ENCODE peak calls at places on chromosomes 12 and 14, in six cellular contexts. One of them, this sample, is unnamed. For H3K4me1, the result is how much of the 10 kb centered on the place peaks cover.

GRCh38 chr14:78933948-78934524 is 763.9 kb downstream of the NRXN3 start:
- DNase-seq in HepG2: peak
- DNase-seq in right atrium auricular region: no peak
- DNase-seq in A549: peak
- DNase-seq in small intestine: peak
- DNase-seq in left lung: no peak
- DNase-seq in this sample: peak

GRCh38 chr14:98953544-98954346 is 318.3 kb downstream of the BCL11B start:
- DNase-seq in HepG2: no peak
- DNase-seq in right atrium auricular region: peak
- DNase-seq in A549: peak
- DNase-seq in small intestine: no peak
- DNase-seq in left lung: peak
- DNase-seq in this sample: no peak

GRCh38 chr12:92396647-92397258 is 251.1 kb upstream of the BTG1 start:
- DNase-seq in HepG2: no peak
- DNase-seq in right atrium auricular region: no peak
- DNase-seq in A549: peak
- DNase-seq in small intestine: no peak
- DNase-seq in left lung: no peak
- DNase-seq in this sample: no peak

GRCh38 chr14:54818201-54819133 is 84.2 kb downstream of the GCH1 start:
- DNase-seq in HepG2: peak
- DNase-seq in right atrium auricular region: no peak
- DNase-seq in A549: no peak
- DNase-seq in small intestine: peak
- DNase-seq in left lung: no peak
- DNase-seq in this sample: no peak

GRCh38 chr12:60205500-60205899 is 609.7 kb downstream of the SLC16A7 start:
- DNase-seq in HepG2: no peak
- DNase-seq in right atrium auricular region: no peak
- DNase-seq in A549: peak
- DNase-seq in small intestine: no peak
- DNase-seq in left lung: no peak
- DNase-seq in this sample: no peak

GRCh38 chr14:104975481-104976197 is 2.5 kb downstream of the AHNAK2 start:
- DNase-seq in HepG2: no peak
- DNase-seq in right atrium auricular region: no peak
- DNase-seq in A549: peak
- DNase-seq in small intestine: no peak
- DNase-seq in left lung: no peak
- DNase-seq in this sample: no peak

GRCh38 chr14:33941727-33942126 is 9.1 kb downstream of the EGLN3 start:
- DNase-seq in HepG2: no peak
- DNase-seq in right atrium auricular region: no peak
- DNase-seq in A549: no peak
- DNase-seq in small intestine: no peak
- DNase-seq in left lung: no peak
- DNase-seq in this sample: no peak

GRCh38 chr14:89214221-89214965 is 202.6 kb downstream of the FOXN3 start:
- DNase-seq in HepG2: peak
- DNase-seq in right atrium auricular region: peak
- DNase-seq in A549: peak
- DNase-seq in small intestine: peak
- DNase-seq in left lung: peak
- DNase-seq in this sample: peak

GRCh38 chr14:90495357-90496276 is 98.8 kb downstream of the CALM1 start:
- DNase-seq in HepG2: peak
- DNase-seq in right atrium auricular region: no peak
- DNase-seq in A549: peak
- DNase-seq in small intestine: peak
- DNase-seq in left lung: no peak
- DNase-seq in this sample: no peak

GRCh38 chr12:27709932-27710591 is 570 bp upstream of the MRPS35 start:
- DNase-seq in HepG2: peak
- DNase-seq in right atrium auricular region: no peak
- DNase-seq in A549: peak
- DNase-seq in small intestine: peak
- DNase-seq in left lung: no peak
- DNase-seq in this sample: peak

GRCh38 chr12:111246477-111247011 is 122.4 kb downstream of the PHETA1 start:
- DNase-seq in HepG2: no peak
- DNase-seq in right atrium auricular region: no peak
- DNase-seq in A549: no peak
- DNase-seq in small intestine: no peak
- DNase-seq in left lung: no peak
- DNase-seq in this sample: no peak

GRCh38 chr12:103824290-103824689 is 16.7 kb downstream of the NT5DC3 start:
- DNase-seq in HepG2: no peak
- DNase-seq in right atrium auricular region: no peak
- DNase-seq in A549: no peak
- DNase-seq in small intestine: peak
- DNase-seq in left lung: no peak
- DNase-seq in this sample: no peak

GRCh38 chr12:110679201-110679600 is 9.7 kb downstream of the HVCN1 start:
- DNase-seq in HepG2: no peak
- DNase-seq in right atrium auricular region: no peak
- DNase-seq in A549: no peak
- DNase-seq in small intestine: no peak
- DNase-seq in left lung: no peak
- DNase-seq in this sample: no peak

GRCh38 chr14:72711936-72712335 is 182.0 kb downstream of the DPF3 start:
- DNase-seq in HepG2: no peak
- DNase-seq in right atrium auricular region: no peak
- DNase-seq in A549: no peak
- DNase-seq in small intestine: no peak
- DNase-seq in left lung: no peak
- DNase-seq in this sample: no peak

GRCh38 chr12:78271546-78271945 is 440.9 kb downstream of the NAV3 start:
- DNase-seq in HepG2: no peak
- DNase-seq in right atrium auricular region: no peak
- DNase-seq in A549: no peak
- DNase-seq in small intestine: no peak
- DNase-seq in left lung: no peak
- DNase-seq in this sample: no peak

GRCh38 chr14:55624913-55625312 is 44.9 kb downstream of the KTN1 start:
- DNase-seq in HepG2: no peak
- DNase-seq in right atrium auricular region: no peak
- DNase-seq in A549: no peak
- DNase-seq in small intestine: peak
- DNase-seq in left lung: no peak
- DNase-seq in this sample: no peak

GRCh38 chr12:18246057-18246456 is 15.3 kb upstream of the PIK3C2G start:
- DNase-seq in HepG2: no peak
- DNase-seq in right atrium auricular region: no peak
- DNase-seq in A549: peak
- DNase-seq in small intestine: no peak
- DNase-seq in left lung: no peak
- DNase-seq in this sample: no peak

GRCh38 chr12:18243238-18243637 is 18.1 kb upstream of the PIK3C2G start:
- DNase-seq in HepG2: no peak
- DNase-seq in right atrium auricular region: no peak
- DNase-seq in A549: no peak
- DNase-seq in small intestine: no peak
- DNase-seq in left lung: no peak
- DNase-seq in this sample: no peak

GRCh38 chr12:18239561-18239960 is 21.8 kb upstream of the PIK3C2G start:
- DNase-seq in HepG2: no peak
- DNase-seq in right atrium auricular region: no peak
- DNase-seq in A549: no peak
- DNase-seq in small intestine: no peak
- DNase-seq in left lung: no peak
- DNase-seq in this sample: no peak

DNA sequence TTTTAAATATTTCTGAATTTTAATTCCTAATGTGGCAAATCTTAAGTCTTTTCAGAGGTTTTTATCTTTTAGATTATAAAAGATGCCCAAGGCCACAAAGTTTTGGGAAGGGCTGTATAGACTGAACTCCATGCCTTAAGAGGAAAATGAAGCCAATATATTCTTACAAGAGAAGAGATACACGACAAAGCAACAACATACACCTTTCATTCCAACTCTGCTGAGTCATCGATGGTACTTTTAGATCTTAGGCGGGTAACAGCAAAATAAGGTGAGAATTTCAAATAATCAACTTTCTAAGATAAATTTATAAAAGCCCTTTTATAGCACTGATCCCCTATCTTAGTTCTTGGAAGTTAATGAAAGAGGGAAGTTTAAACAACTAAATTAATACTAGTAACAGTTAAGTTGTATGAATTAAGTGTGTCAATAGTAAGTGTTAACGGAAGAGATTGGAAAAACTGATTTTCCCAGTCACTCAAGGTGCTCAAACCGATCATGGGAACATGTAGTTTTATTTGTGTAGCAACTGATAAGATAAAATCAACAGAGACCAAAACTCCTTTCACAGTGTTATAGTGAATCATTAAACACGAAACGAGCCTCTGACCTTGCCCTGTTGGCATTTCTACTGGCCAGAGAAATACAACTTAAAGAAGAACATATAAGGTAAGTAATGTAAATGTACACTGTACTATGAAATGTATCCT is 18.8 kb upstream of the PIK3C2G start:
- DNase-seq in HepG2: peak
- DNase-seq in right atrium auricular region: no peak
- DNase-seq in A549: peak
- DNase-seq in small intestine: peak
- DNase-seq in left lung: no peak
- DNase-seq in this sample: no peak
- H3K4me1 ChIP-seq in HepG2: under half
- H3K4me1 ChIP-seq in right atrium auricular region: under half
- H3K4me1 ChIP-seq in A549: under half
- H3K4me1 ChIP-seq in small intestine: under half
- H3K4me1 ChIP-seq in left lung: under half
- H3K4me1 ChIP-seq in this sample: under half

GRCh38 chr12:45989277-45989856 is 1.0 kb downstream of the SCAF11 start:
- DNase-seq in HepG2: no peak
- DNase-seq in right atrium auricular region: no peak
- DNase-seq in A549: no peak
- DNase-seq in small intestine: peak
- DNase-seq in left lung: no peak
- DNase-seq in this sample: no peak
- H3K4me3 ChIP-seq in HepG2: peak
- H3K4me3 ChIP-seq in right atrium auricular region: peak
- H3K4me3 ChIP-seq in A549: peak
- H3K4me3 ChIP-seq in small intestine: peak
- H3K4me3 ChIP-seq in left lung: peak
- H3K4me3 ChIP-seq in this sample: peak

DNA sequence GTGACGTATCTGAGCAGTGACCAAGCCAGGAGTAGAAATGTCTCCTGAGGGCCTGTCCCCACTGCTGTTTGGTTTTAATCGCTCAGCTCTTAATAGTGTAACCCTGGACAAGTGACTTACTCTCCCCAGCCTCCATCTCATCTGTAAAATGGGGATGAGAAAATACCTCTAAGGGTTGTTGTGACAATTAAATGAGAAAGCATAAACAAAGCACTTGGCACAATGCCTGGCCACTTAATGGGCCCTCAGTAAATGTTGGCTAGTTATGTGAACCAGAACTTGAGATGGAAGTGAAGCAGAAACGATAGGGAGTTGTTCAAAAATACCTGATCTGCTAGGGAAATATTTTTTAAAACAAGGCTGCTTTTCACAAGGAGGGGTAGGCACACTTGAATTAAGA is 58.2 kb downstream of the HMGA2 start:
- DNase-seq in HepG2: no peak
- DNase-seq in right atrium auricular region: no peak
- DNase-seq in A549: no peak
- DNase-seq in small intestine: no peak
- DNase-seq in left lung: no peak
- DNase-seq in this sample: no peak
- H3K4me1 ChIP-seq in HepG2: half or more
- H3K4me1 ChIP-seq in right atrium auricular region: under half
- H3K4me1 ChIP-seq in A549: under half
- H3K4me1 ChIP-seq in small intestine: under half
- H3K4me1 ChIP-seq in left lung: under half
- H3K4me1 ChIP-seq in this sample: under half

DNA sequence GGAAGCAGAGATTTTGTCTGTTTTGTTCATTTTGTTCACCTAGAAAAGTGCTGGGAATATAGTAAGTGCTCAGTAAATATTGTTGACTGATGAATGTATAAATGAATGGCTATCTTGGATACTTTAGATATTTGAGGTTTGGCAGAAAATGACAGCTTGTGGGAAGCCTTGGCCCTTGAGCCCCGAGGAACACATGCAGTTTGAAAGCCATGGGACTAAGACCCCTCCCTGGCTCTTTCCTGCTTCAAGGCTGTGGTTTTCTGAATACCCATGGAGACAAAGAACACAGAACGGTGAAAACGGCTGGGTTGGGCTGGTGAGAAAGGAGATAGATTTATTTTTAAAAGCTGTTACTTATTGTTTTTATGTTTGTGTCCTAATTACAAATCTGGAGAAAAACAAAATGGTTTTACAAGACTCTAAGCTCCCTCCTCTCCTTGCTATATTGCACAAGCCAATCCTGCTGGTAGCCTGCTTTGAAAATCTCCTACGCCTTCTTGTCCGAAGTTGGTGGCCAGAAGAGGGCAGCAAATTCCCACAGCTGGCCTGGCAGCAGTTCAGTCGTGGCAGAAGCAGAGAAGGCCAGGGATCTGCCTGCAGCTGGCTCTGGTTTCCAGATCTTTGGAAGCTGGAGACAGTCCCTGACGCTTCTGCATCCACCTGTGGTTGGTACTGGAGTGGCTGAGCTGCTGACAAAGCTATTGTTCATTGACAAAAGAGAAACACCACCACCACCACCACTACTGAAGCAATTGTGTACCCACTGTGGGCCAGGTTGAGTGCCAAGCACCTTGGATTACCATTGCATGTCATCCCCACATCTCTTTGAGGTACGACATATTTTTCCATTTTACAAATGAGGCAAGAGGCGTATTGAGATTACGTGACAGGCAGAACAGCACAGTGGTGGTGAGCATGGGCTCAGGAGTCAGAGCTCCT is 5.2 kb upstream of the KRT85 start:
- DNase-seq in HepG2: peak
- DNase-seq in right atrium auricular region: peak
- DNase-seq in A549: peak
- DNase-seq in small intestine: peak
- DNase-seq in left lung: peak
- DNase-seq in this sample: no peak
- H3K4me3 ChIP-seq in HepG2: no peak
- H3K4me3 ChIP-seq in right atrium auricular region: no peak
- H3K4me3 ChIP-seq in A549: no peak
- H3K4me3 ChIP-seq in small intestine: no peak
- H3K4me3 ChIP-seq in left lung: no peak
- H3K4me3 ChIP-seq in this sample: no peak

DNA sequence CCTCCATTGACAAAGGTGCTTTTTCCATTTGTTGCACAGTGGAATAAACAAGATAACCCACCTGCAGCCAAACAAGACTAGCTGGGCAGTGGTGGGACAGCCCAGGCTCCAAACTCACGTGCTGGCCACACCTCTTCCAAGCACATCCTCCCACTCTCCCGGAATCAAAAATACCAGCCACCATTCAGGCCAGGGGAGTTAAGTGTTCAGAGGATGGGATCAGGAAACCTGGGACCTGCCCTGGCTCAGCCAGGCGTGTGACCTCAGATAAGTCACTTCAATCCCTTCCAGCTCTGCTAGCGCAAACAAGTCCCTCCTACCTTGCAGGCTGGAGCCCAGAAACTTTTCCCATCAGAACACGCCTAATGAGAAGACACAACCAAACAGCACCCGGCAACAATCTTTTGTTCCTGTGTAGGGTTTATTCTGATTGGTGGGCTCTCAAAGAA is 43.3 kb downstream of the ACTN1 start:
- DNase-seq in HepG2: no peak
- DNase-seq in right atrium auricular region: peak
- DNase-seq in A549: no peak
- DNase-seq in small intestine: no peak
- DNase-seq in left lung: no peak
- DNase-seq in this sample: no peak
- H3K4me1 ChIP-seq in HepG2: half or more
- H3K4me1 ChIP-seq in right atrium auricular region: under half
- H3K4me1 ChIP-seq in A549: half or more
- H3K4me1 ChIP-seq in small intestine: under half
- H3K4me1 ChIP-seq in left lung: under half
- H3K4me1 ChIP-seq in this sample: under half